ENCODE peak calls at places on chromosomes 1 and 21, in five cellular contexts. K, E, I, Z and A are unnamed samples.

GRCh38 chr21:35222021-35222420 is 172.9 kb upstream of the RUNX1 start:
- DNase-seq in K (no peak), E (no peak), I (no peak), Z (no peak), A (no peak)

GRCh38 chr1:209704584-209704983 is at the start of gene HSD11B1:
- DNase-seq in K (no peak), E (no peak), I (peak), Z (no peak), A (no peak)

GRCh38 chr1:54800899-54801759 is at the start of gene TTC22:
- DNase-seq in K (peak), E (peak), I (peak), Z (peak), A (peak)

GRCh38 chr1:15384301-15384901 is 25.3 kb upstream of the EFHD2 start:
- DNase-seq in K (peak), E (no peak), I (no peak), Z (no peak), A (peak)

GRCh38 chr1:246769306-246769705 is 45.1 kb downstream of the SCCPDH start:
- DNase-seq in K (no peak), E (peak), I (peak), Z (no peak), A (no peak)

GRCh38 chr1:62230724-62231123 is 36.1 kb downstream of the L1TD1 start:
- DNase-seq in K (no peak), E (no peak), I (no peak), Z (no peak), A (no peak)

GRCh38 chr21:18153063-18153462 is 91.6 kb upstream of the CHODL start:
- DNase-seq in K (no peak), E (no peak), I (no peak), Z (no peak), A (no peak)

GRCh38 chr21:34788879-34789278 is 120.1 kb downstream of the CLIC6 start:
- DNase-seq in K (no peak), E (no peak), I (no peak), Z (no peak), A (no peak)

GRCh38 chr1:153678519-153679336 is at the start of gene NPR1:
- DNase-seq in K (peak), E (no peak), I (peak), Z (peak), A (peak)

GRCh38 chr21:15894596-15894995 is 164.8 kb downstream of the USP25 start:
- DNase-seq in K (no peak), E (no peak), I (no peak), Z (no peak), A (no peak)

GRCh38 chr1:167440345-167440744 is 78.0 kb downstream of the CD247 start:
- DNase-seq in K (no peak), E (no peak), I (no peak), Z (no peak), A (no peak)

GRCh38 chr1:108114026-108114599 is 86.0 kb downstream of the SLC25A24 start:
- DNase-seq in K (no peak), E (no peak), I (no peak), Z (no peak), A (no peak)

GRCh38 chr1:111507411-111508201 is 4.2 kb upstream of the ADORA3 start:
- DNase-seq in K (peak), E (peak), I (peak), Z (peak), A (peak)

GRCh38 chr1:15260418-15261154 is 13.6 kb downstream of the FHAD1 start:
- DNase-seq in K (no peak), E (no peak), I (no peak), Z (no peak), A (no peak)

GRCh38 chr1:154951901-154952657 is 3.8 kb downstream of the PBXIP1 start:
- DNase-seq in K (no peak), E (no peak), I (peak), Z (no peak), A (peak)

GRCh38 chr1:165143437-165144065 is 213.0 kb downstream of the LMX1A start:
- DNase-seq in K (no peak), E (no peak), I (peak), Z (peak), A (peak)

GRCh38 chr1:73576084-73576483 is 621.9 kb downstream of the LRRIQ3 start:
- DNase-seq in K (no peak), E (no peak), I (no peak), Z (no peak), A (no peak)

GRCh38 chr1:217907504-217907903 is 276.4 kb downstream of the SPATA17 start:
- DNase-seq in K (no peak), E (no peak), I (no peak), Z (no peak), A (no peak)

GRCh38 chr1:50251592-50252165 is 143.0 kb downstream of the ELAVL4 start:
- DNase-seq in K (peak), E (no peak), I (no peak), Z (no peak), A (peak)

GRCh38 chr1:37476460-37477197 is 2.2 kb downstream of the ZC3H12A start:
- DNase-seq in K (no peak), E (no peak), I (peak), Z (peak), A (no peak)

GRCh38 chr1:150842343-150842742 is 34.1 kb downstream of the ARNT start:
- DNase-seq in K (no peak), E (no peak), I (no peak), Z (no peak), A (no peak)

GRCh38 chr1:54807756-54808155 is 6.6 kb upstream of the TTC22 start:
- DNase-seq in K (no peak), E (no peak), I (no peak), Z (no peak), A (no peak)

GRCh38 chr1:180165509-180166435 is 11.1 kb downstream of the QSOX1 start:
- DNase-seq in K (no peak), E (no peak), I (no peak), Z (no peak), A (no peak)

GRCh38 chr1:117060441-117061317 is 553 bp downstream of the TTF2 start:
- DNase-seq in K (no peak), E (peak), I (no peak), Z (no peak), A (peak)

GRCh38 chr1:2787163-2787911 is 14.2 kb downstream of the TTC34 start:
- DNase-seq in K (peak), E (no peak), I (peak), Z (peak), A (no peak)

GRCh38 chr1:219568728-219569127 is 44.2 kb downstream of the ZC3H11B start:
- DNase-seq in K (no peak), E (no peak), I (no peak), Z (no peak), A (no peak)

GRCh38 chr1:9908846-9909221 is 1.2 kb downstream of the CTNNBIP1 start:
- DNase-seq in K (no peak), E (no peak), I (no peak), Z (no peak), A (no peak)

GRCh38 chr1:9069324-9070100 is at the start of gene SLC2A5:
- DNase-seq in K (peak), E (peak), I (peak), Z (no peak), A (peak)

GRCh38 chr1:23824711-23825075 is 536 bp downstream of the HMGCL start:
- DNase-seq in K (no peak), E (no peak), I (no peak), Z (no peak), A (no peak)

GRCh38 chr21:43864806-43865470 is at the start of gene AGPAT3:
- DNase-seq in K (peak), E (no peak), I (no peak), Z (peak), A (peak)

GRCh38 chr1:228463559-228464455 is 23.4 kb upstream of the RNF187 start:
- DNase-seq in K (peak), E (no peak), I (peak), Z (no peak), A (peak)

GRCh38 chr1:147840909-147841308 is 61.7 kb upstream of the GJA8 start:
- DNase-seq in K (no peak), E (no peak), I (no peak), Z (no peak), A (peak)
- TF ChIP-seq CTCF in K (peak), E (no peak), I (no peak), Z (no peak), A (peak)

GRCh38 chr1:187226396-187226795 is 397.6 kb downstream of the PLA2G4A start:
- DNase-seq in K (no peak), E (no peak), I (no peak), Z (no peak), A (no peak)

GRCh38 chr1:187228790-187229189 is 400.0 kb downstream of the PLA2G4A start:
- DNase-seq in K (no peak), E (no peak), I (no peak), Z (no peak), A (no peak)

GRCh38 chr1:187229496-187229895 is 400.7 kb downstream of the PLA2G4A start:
- DNase-seq in K (no peak), E (no peak), I (no peak), Z (no peak), A (no peak)
- TF ChIP-seq CTCF in K (no peak), E (no peak), I (no peak), Z (no peak), A (no peak)

DNA sequence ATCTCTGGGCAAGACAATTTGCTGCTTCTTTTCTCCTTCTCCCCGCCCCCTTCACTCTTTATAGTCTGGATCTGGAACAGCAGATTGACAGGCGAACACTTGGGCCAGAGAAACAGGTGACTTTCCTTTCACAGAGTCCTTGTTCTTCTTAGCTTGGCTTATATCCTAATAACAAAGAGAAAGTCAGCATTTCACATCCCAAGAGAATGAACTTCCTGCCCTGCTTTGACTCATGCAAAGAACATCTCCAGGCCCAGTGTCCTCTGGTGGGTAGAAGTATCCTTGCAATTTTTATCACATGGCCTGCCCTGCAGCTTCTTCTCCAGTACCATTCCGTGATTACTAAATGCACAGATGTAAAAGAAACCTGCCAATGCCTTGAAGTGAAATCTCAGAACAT is 764.4 kb downstream of the ADGRL2 start:
- DNase-seq in K (no peak), E (peak), I (no peak), Z (no peak), A (no peak)
- TF ChIP-seq CTCF in K (no peak), E (no peak), I (no peak), Z (no peak), A (no peak)

GRCh38 chr1:198087831-198088230 is 69.0 kb upstream of the NEK7 start:
- DNase-seq in K (no peak), E (no peak), I (no peak), Z (no peak), A (no peak)

GRCh38 chr1:198083549-198083948 is 73.2 kb upstream of the NEK7 start:
- DNase-seq in K (no peak), E (no peak), I (no peak), Z (no peak), A (no peak)

GRCh38 chr1:198086051-198086745 is 70.6 kb upstream of the NEK7 start:
- DNase-seq in K (no peak), E (no peak), I (no peak), Z (no peak), A (no peak)

GRCh38 chr1:198084509-198084908 is 72.3 kb upstream of the NEK7 start:
- DNase-seq in K (no peak), E (no peak), I (no peak), Z (no peak), A (no peak)

GRCh38 chr1:198088360-198089071 is 68.3 kb upstream of the NEK7 start:
- DNase-seq in K (no peak), E (no peak), I (no peak), Z (no peak), A (peak)
- TF ChIP-seq CTCF in K (peak), E (peak), I (peak), Z (no peak), A (no peak)

DNA sequence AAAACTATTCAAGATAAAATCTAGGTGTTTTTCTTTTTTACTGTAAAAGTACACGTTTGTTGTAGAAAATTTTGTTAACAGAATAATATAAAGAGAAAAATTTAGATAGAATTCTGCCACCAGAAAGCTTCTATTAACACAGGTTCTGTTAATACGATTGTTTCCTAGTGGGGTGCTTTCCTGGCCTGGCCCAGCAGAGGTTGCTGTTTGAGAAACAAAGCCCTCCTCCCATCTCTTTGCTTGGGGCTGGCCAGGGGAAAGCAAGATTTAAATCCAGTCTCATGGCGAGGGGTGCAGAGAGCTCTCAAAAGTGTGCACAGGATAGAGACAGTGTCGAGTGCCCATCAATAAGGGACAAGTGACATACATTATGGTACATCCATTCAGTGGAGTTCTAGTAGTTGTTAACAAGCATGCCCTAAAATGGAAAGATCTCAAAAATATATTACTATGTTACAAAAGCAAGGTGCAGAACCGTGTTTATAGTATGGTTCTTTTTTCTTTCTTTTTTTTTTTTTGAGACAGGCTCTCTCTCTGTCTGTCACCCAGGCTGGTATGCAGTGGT is 14.6 kb upstream of the ACBD3 start:
- DNase-seq in K (no peak), E (no peak), I (no peak), Z (no peak), A (peak)
- TF ChIP-seq CTCF in K (peak), E (no peak), I (no peak), Z (no peak), A (peak)

GRCh38 chr1:215181518-215181917 is 99.0 kb downstream of the KCNK2 start:
- DNase-seq in K (no peak), E (no peak), I (no peak), Z (no peak), A (no peak)
- TF ChIP-seq CTCF in K (no peak), E (no peak), I (no peak), Z (no peak), A (no peak)

GRCh38 chr1:176799327-176799726 is 336.4 kb downstream of the PAPPA2 start:
- DNase-seq in K (no peak), E (no peak), I (no peak), Z (no peak), A (no peak)
- TF ChIP-seq CTCF in K (no peak), E (no peak), I (no peak), Z (no peak), A (no peak)

DNA sequence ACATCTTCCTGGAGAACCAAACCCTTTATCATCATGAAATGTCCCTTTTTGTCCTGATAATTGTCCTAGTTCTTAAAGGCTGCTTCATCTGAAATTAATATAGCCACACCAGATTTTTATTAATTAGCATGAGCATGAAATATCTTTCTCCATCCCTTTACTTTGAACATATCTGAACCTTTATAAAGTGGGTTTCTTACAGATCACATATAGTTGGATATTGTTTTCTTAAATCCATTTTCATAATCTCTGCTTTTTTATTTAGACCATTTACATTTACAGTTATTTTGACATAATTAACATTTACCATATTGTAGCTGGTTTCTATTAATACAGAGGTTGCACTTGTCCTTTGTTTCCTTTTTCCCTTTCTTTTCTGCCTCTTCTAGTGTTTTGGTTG is 17.2 kb downstream of the SHCBP1L start:
- DNase-seq in K (no peak), E (no peak), I (no peak), Z (no peak), A (no peak)
- TF ChIP-seq CTCF in K (no peak), E (no peak), I (no peak), Z (no peak), A (no peak)